ENCODE peak calls at places on chromosomes 13 and 19, in nine cellular contexts. X is H1; Y is upper lobe of left lung; L is IMR-90; E is PC-3; Q is right atrium auricular region; I is GM23338; M is transverse colon; C is CD8-positive, alpha-beta T cell. H is an unnamed sample.

GRCh38 chr19:10567696-10568443 is 909 bp downstream of the CDKN2D start:
- DNase-seq in E (no peak), C (no peak), M (no peak), X (no peak), Q (no peak), L (no peak), I (no peak), Y (no peak), H (no peak)

GRCh38 chr19:12015753-12016116 is 19.7 kb downstream of the ZNF433 start:
- DNase-seq in Q (no peak), M (no peak), E (no peak), L (no peak), C (no peak), Y (no peak), X (no peak), I (peak), H (no peak)

GRCh38 chr13:44184740-44185139 is 188.9 kb upstream of the SERP2 start:
- DNase-seq in E (no peak), X (no peak), C (no peak), I (no peak), Q (no peak), L (no peak), M (no peak), Y (no peak), H (no peak)

GRCh38 chr13:26999499-26999898 is 172.1 kb downstream of the USP12 start:
- DNase-seq in Q (no peak), Y (no peak), L (no peak), E (no peak), M (peak), C (no peak), X (no peak), I (no peak), H (peak)

GRCh38 chr13:110254751-110255553 is 52.0 kb downstream of the COL4A1 start:
- DNase-seq in C (no peak), L (peak), X (no peak), E (no peak), Q (peak), Y (no peak), I (no peak), M (no peak), H (no peak)

GRCh38 chr13:23445794-23446193 is 12.3 kb upstream of the SACS start:
- DNase-seq in L (no peak), I (no peak), C (no peak), Q (no peak), E (peak), M (no peak), X (no peak), Y (no peak), H (no peak)

GRCh38 chr19:41994521-41994971 is 516 bp upstream of the ATP1A3 start:
- DNase-seq in M (no peak), C (no peak), Q (no peak), X (no peak), I (no peak), Y (no peak), L (no peak), E (no peak), H (no peak)

GRCh38 chr13:81326913-81327312 is 986.0 kb upstream of the SPRY2 start:
- DNase-seq in I (no peak), L (no peak), E (peak), C (no peak), M (no peak), Y (no peak), Q (no peak), X (no peak), H (no peak)

GRCh38 chr13:23870356-23871146 is 18.6 kb downstream of the MIPEP start:
- DNase-seq in E (peak), I (no peak), Y (no peak), Q (no peak), L (no peak), C (no peak), M (no peak), X (no peak), H (no peak)

GRCh38 chr19:42079276-42079669 is 3.3 kb downstream of the ZNF574 start:
- DNase-seq in L (no peak), M (no peak), I (no peak), Y (no peak), E (no peak), C (no peak), X (no peak), Q (no peak), H (no peak)

GRCh38 chr13:71260246-71260645 is 606.8 kb downstream of the DACH1 start:
- DNase-seq in Y (no peak), I (no peak), M (no peak), X (no peak), L (no peak), C (no peak), E (no peak), Q (no peak), H (no peak)

GRCh38 chr13:88908896-88909535 is 1237.8 kb downstream of the SLITRK5 start:
- DNase-seq in X (no peak), M (no peak), L (no peak), Y (no peak), I (no peak), E (no peak), Q (no peak), C (no peak), H (no peak)

GRCh38 chr19:49891393-49891792 is 5.3 kb downstream of the IL4I1 start:
- DNase-seq in C (no peak), Y (no peak), X (no peak), L (no peak), E (no peak), M (no peak), I (no peak), Q (no peak), H (no peak)

GRCh38 chr13:110135977-110136597 is 170.9 kb downstream of the COL4A1 start:
- DNase-seq in C (no peak), Y (no peak), Q (peak), M (no peak), I (no peak), X (no peak), E (no peak), L (no peak), H (no peak)

GRCh38 chr13:85650613-85651012 is 148.6 kb downstream of the SLITRK6 start:
- DNase-seq in Y (no peak), C (no peak), L (no peak), E (peak), Q (no peak), I (peak), M (no peak), X (no peak), H (no peak)

GRCh38 chr13:94173312-94173854 is 306.1 kb downstream of the DCT start:
- DNase-seq in L (peak), E (no peak), C (no peak), X (no peak), I (no peak), Q (no peak), Y (no peak), M (no peak), H (no peak)

GRCh38 chr19:48962029-48962848 is 2.9 kb upstream of the FTL start:
- DNase-seq in Q (no peak), I (peak), E (peak), Y (peak), X (no peak), C (peak), M (peak), L (no peak), H (no peak)

GRCh38 chr13:106525865-106526264 is 9.6 kb downstream of the EFNB2 start:
- DNase-seq in L (no peak), I (peak), X (no peak), E (no peak), M (no peak), C (no peak), Y (no peak), Q (no peak), H (no peak)

GRCh38 chr13:110575322-110576069 is 14.0 kb upstream of the RAB20 start:
- DNase-seq in I (no peak), Y (peak), C (no peak), Q (no peak), L (peak), E (no peak), M (no peak), X (no peak), H (no peak)

GRCh38 chr19:1365964-1366695 is 17.6 kb upstream of the NDUFS7 start:
- DNase-seq in L (no peak), M (no peak), Q (no peak), E (no peak), X (no peak), I (no peak), Y (no peak), C (no peak), H (no peak)
- H3K27ac ChIP-seq in L (no peak), M (no peak), Q (no peak), E (no peak), X (no peak), I (peak), Y (no peak), C (no peak), H (no peak)

DNA sequence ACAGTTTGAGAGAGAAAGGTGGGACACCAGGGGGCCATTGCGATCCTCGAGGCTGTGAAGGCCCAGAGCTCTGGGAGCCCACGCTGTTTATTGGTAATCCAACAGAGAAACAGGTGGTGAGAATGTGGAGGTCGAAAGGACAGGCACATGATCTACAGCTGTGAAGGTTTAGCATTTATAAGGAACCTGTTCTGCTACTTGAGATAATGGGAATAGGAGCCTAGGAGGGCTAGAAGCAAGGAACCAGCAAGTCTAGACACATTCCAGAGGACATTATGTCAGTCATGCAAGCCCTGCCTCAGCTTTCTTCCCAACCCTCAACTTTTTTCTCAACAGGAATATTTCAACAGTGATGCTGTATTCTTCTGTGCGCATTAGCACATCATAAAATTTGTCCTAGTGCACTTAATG is 25.3 kb downstream of the ZNF90 start:
- DNase-seq in C (no peak), L (no peak), E (no peak), X (no peak), I (peak), Y (no peak), M (no peak), Q (no peak), H (no peak)
- H3K27ac ChIP-seq in C (no peak), L (no peak), E (no peak), X (no peak), I (peak), Y (no peak), M (no peak), Q (no peak), H (no peak)

DNA sequence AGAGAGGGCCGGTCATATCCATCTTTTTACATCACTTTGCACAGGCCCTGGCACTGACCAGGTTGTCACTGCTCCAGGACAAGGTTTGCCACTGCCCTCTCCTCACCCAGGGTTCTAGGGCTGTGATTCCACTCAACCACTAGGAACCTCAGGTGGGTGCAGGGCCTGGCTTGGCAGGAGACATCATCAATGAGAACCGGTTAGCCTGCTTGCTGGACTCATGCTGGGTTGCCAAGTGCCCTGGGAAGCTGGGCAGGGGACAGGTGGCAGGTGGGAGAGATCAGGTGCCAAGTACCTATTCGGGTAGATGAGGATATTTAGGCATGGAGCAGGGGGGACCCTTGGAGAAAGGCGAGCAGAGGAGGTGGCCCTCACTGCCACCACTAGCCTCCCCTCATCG is 4.2 kb upstream of the CERS4 start:
- DNase-seq in M (no peak), I (peak), Y (peak), L (no peak), E (peak), Q (no peak), C (no peak), X (no peak), H (no peak)
- H3K27ac ChIP-seq in M (no peak), I (peak), Y (no peak), L (no peak), E (no peak), Q (no peak), C (no peak), X (peak), H (no peak)

DNA sequence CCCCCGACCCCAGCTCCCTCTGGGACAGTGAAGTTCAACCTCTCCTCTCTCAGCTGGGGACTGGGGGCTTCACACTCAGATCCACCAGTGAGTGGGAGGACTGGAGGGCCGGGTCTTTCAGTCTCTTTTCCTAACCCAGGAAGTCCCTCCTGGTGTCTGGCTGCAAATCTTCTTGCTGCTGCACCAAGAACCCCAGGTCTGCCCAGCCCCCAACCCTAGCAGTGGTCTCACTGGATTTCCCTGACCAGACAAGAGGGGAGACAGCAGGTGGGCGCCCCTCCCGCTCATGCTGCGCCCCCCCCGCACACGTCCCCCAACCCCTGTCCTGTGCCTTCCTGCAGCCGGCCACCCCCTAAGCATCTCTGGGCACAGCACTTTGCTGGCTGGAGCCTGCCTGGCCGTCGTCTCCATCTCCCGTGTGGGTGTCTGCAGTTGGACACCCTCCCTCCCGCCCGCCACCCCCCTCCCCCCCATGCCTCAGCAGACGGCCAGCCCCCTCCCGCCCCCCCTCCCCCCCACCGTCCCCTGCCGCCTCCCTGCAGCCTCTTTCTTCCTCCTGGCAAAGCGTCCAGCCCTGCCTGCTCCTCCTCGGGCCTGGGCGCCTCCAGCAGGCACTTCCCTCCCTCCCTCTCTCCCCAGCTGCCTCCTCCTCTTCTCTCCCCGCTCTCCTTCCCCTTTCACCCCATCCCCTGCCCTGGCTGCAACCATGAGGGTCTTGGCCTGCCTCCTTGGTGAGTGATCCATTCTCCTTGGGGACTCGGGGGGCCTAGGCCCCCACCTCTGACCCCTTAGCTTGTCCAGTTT is at the start of gene SSC5D:
- DNase-seq in Q (no peak), E (no peak), L (peak), X (no peak), M (no peak), I (peak), Y (no peak), C (no peak), H (peak)
- H3K27ac ChIP-seq in Q (peak), E (peak), L (peak), X (no peak), M (peak), I (peak), Y (peak), C (no peak), H (peak)

GRCh38 chr13:30561506-30561905 is 56.2 kb upstream of the USPL1 start:
- DNase-seq in I (no peak), Q (no peak), X (no peak), E (no peak), Y (no peak), M (no peak), L (peak), C (no peak), H (no peak)

GRCh38 chr13:30564489-30564888 is 53.2 kb upstream of the USPL1 start:
- DNase-seq in L (no peak), E (no peak), M (no peak), X (no peak), I (no peak), C (no peak), Y (no peak), Q (no peak), H (no peak)

GRCh38 chr13:30565658-30566057 is 52.1 kb upstream of the USPL1 start:
- DNase-seq in I (no peak), M (no peak), C (no peak), X (no peak), E (no peak), Q (no peak), L (no peak), Y (no peak), H (no peak)

GRCh38 chr13:30569901-30570576 is 47.7 kb upstream of the USPL1 start:
- DNase-seq in L (peak), Q (peak), X (peak), M (peak), Y (no peak), I (peak), C (no peak), E (peak), H (no peak)

GRCh38 chr13:30567072-30567471 is 50.6 kb upstream of the USPL1 start:
- DNase-seq in C (no peak), Y (no peak), Q (no peak), L (no peak), X (no peak), M (no peak), E (no peak), I (no peak), H (no peak)
- H3K27ac ChIP-seq in C (no peak), Y (no peak), Q (no peak), L (no peak), X (no peak), M (no peak), E (no peak), I (no peak), H (no peak)